ENCODE peak calls at places on chromosome 12, in six cellular contexts. J is globus pallidus; S is stimulated activated CD4-positive, alpha-beta T cell treated with anti-CD3 and anti-CD28 coated beads, Interleukin-4, amount 100 ng/mL, for 24 hours; K is activated CD8-positive, alpha-beta memory T cell treated with anti-CD3 and anti-CD28 coated beads for 24 hours; A is CD4-positive, alpha-beta T cell; O is Calu3. H is an unnamed sample.

GRCh38 chr12:89160716-89161123 is 191.6 kb downstream of the DUSP6 start:
- DNase-seq in O (no peak), A (no peak), J (peak), S (peak), K (peak), H (no peak)

GRCh38 chr12:31492599-31493196 is 98.2 kb downstream of the DENND5B start:
- DNase-seq in J (peak), A (no peak), S (no peak), K (no peak), O (no peak), H (no peak)

GRCh38 chr12:63151898-63152700 is 1.1 kb upstream of the AVPR1A start:
- DNase-seq in K (peak), S (no peak), A (no peak), O (peak), J (peak), H (peak)

GRCh38 chr12:27822076-27822712 is 42.2 kb upstream of the MANSC4 start:
- DNase-seq in K (peak), O (no peak), J (no peak), A (peak), S (peak), H (no peak)

GRCh38 chr12:68381476-68381875 is 49.3 kb upstream of the MDM1 start:
- DNase-seq in O (no peak), J (no peak), K (no peak), S (no peak), A (no peak), H (no peak)

GRCh38 chr12:38162708-38163441 is 153.7 kb upstream of the ALG10B start:
- DNase-seq in K (no peak), A (no peak), J (no peak), O (no peak), S (no peak), H (no peak)

GRCh38 chr12:93913845-93914244 is 234.5 kb upstream of the PLXNC1 start:
- DNase-seq in A (no peak), K (no peak), O (no peak), J (no peak), S (no peak), H (no peak)

GRCh38 chr12:120264086-120264485 is 1.4 kb downstream of the PXN start:
- DNase-seq in O (no peak), K (no peak), A (no peak), J (peak), S (no peak), H (peak)

GRCh38 chr12:115013668-115014072 is 329.7 kb upstream of the TBX3 start:
- DNase-seq in S (no peak), J (no peak), A (no peak), O (no peak), K (no peak), H (no peak)

GRCh38 chr12:70049596-70050360 is 193.5 kb upstream of the CNOT2 start:
- DNase-seq in K (peak), J (no peak), S (no peak), O (peak), A (no peak), H (no peak)

GRCh38 chr12:39587247-39587646 is 32.4 kb downstream of the ABCD2 start:
- DNase-seq in J (peak), K (no peak), S (peak), A (peak), O (no peak), H (no peak)

GRCh38 chr12:118428643-118429042 is 52.3 kb downstream of the SUDS3 start:
- DNase-seq in K (no peak), J (no peak), O (no peak), S (no peak), A (no peak), H (no peak)